ENCODE peak calls at places on chromosomes 12 and 14, in eight cellular contexts. Q is lung, Y is renal cortical epithelial cell, K is endothelial cell, J is sigmoid colon, U is activated gamma-delta T cell treated with Interleukin-2 at 50 U/mL for 16 hours, M is naive B cell, D is GM10248. A is an unnamed sample.

GRCh38 chr12:41223600-41223999 is 35.5 kb downstream of the PDZRN4 start:
- DNase-seq in M (no peak), K (no peak), U (no peak), Q (no peak), D (no peak), J (no peak), Y (no peak), A (no peak)

GRCh38 chr14:100289916-100290606 is 16.2 kb downstream of the SLC25A29 start:
- DNase-seq in M (no peak), U (no peak), Y (no peak), D (peak; percentile 22), Q (no peak), K (no peak), J (no peak), A (no peak)

GRCh38 chr14:101584049-101584859 is 23.0 kb downstream of the DIO3 start:
- DNase-seq in K (no peak), U (no peak), M (no peak), Q (no peak), D (no peak), J (no peak), Y (no peak), A (peak; percentile 53)

GRCh38 chr12:53299101-53299453 is 418 bp upstream of the MYG1 start:
- DNase-seq in D (no peak), U (no peak), J (no peak), K (no peak), Y (peak; percentile 72), Q (peak; percentile 35), M (no peak), A (no peak)

GRCh38 chr12:56776654-56777053 is 13.5 kb downstream of the HSD17B6 start:
- DNase-seq in Q (no peak), D (no peak), Y (no peak), M (no peak), K (no peak), J (no peak), U (no peak), A (no peak)

GRCh38 chr12:475286-475685 is 15.5 kb downstream of the B4GALNT3 start:
- DNase-seq in Q (no peak), J (no peak), M (no peak), Y (no peak), K (no peak), U (no peak), D (no peak), A (no peak)

GRCh38 chr14:83208346-83208745 is 1674.7 kb upstream of the SEL1L start:
- DNase-seq in Q (no peak), M (no peak), K (no peak), J (no peak), D (no peak), U (no peak), Y (no peak), A (no peak)

GRCh38 chr14:67405771-67406170 is 6.2 kb downstream of the PLEK2 start:
- DNase-seq in J (no peak), D (no peak), K (no peak), M (no peak), U (no peak), Q (no peak), Y (no peak), A (no peak)

GRCh38 chr12:67042697-67043131 is 226.4 kb upstream of the CAND1 start:
- DNase-seq in D (no peak), J (no peak), M (no peak), Q (no peak), U (no peak), Y (peak; percentile 82), K (no peak), A (no peak)

GRCh38 chr12:128316981-128317526 is 50.1 kb downstream of the TMEM132C start:
- DNase-seq in U (no peak), Q (no peak), Y (no peak), M (no peak), D (no peak), K (no peak), J (no peak), A (no peak)

GRCh38 chr12:2064078-2064507 is 11.3 kb downstream of the CACNA1C start:
- DNase-seq in J (no peak), M (no peak), Q (no peak), D (peak; percentile 51), K (no peak), Y (no peak), U (no peak), A (no peak)

GRCh38 chr12:103013741-103014140 is 56.3 kb downstream of the ASCL1 start:
- DNase-seq in K (no peak), M (no peak), J (no peak), Y (no peak), D (no peak), U (no peak), Q (no peak), A (no peak)

GRCh38 chr12:93514853-93515252 is 47.5 kb downstream of the MRPL42 start:
- DNase-seq in Y (peak; percentile 13), M (no peak), U (no peak), D (no peak), K (no peak), Q (no peak), J (no peak), A (no peak)

GRCh38 chr12:21906919-21907642 is 34.1 kb downstream of the ABCC9 start:
- DNase-seq in Q (no peak), J (no peak), K (no peak), M (no peak), D (no peak), Y (peak; percentile 10), U (no peak), A (no peak)

GRCh38 chr12:67980391-67980790 is 8.9 kb upstream of the IFNG-AS1 start:
- DNase-seq in M (no peak), J (no peak), Y (no peak), K (no peak), U (no peak), D (no peak), Q (no peak), A (no peak)

GRCh38 chr12:93698307-93699092 is 21.3 kb downstream of the CRADD start:
- DNase-seq in Y (no peak), D (no peak), U (no peak), J (no peak), K (no peak), Q (no peak), M (no peak), A (no peak)

GRCh38 chr12:72365151-72365550 is 93.0 kb downstream of the TRHDE start:
- DNase-seq in Q (no peak), M (no peak), Y (peak; percentile 35), D (no peak), K (no peak), U (no peak), J (no peak), A (no peak)

GRCh38 chr14:63563370-63564026 is 20.3 kb upstream of the PPP2R5E start:
- DNase-seq in J (no peak), K (no peak), Q (no peak), D (no peak), U (no peak), M (no peak), Y (peak; percentile 58), A (no peak)

GRCh38 chr14:20630340-20631022 is 11.0 kb downstream of the OR6S1 start:
- DNase-seq in Y (peak; percentile 47), M (peak; percentile 28), K (peak; percentile 30), J (no peak), U (no peak), D (peak; percentile 33), Q (no peak), A (no peak)

GRCh38 chr12:87922721-87923120 is 106.5 kb downstream of the C12orf50 start:
- DNase-seq in K (no peak), U (no peak), Q (no peak), Y (no peak), M (no peak), D (no peak), J (no peak), A (no peak)

GRCh38 chr14:101598159-101598558 is 36.9 kb downstream of the DIO3 start:
- DNase-seq in M (no peak), D (no peak), Y (no peak), U (no peak), Q (no peak), J (no peak), K (no peak), A (peak; percentile 3)

GRCh38 chr14:28742171-28742846 is 24.3 kb upstream of the FOXG1 start:
- DNase-seq in D (no peak), Y (peak; percentile 22), U (no peak), K (no peak), M (no peak), Q (no peak), J (no peak), A (no peak)